ENCODE peak calls at places on chromosomes 11 and 22, in eight cellular contexts. One of them, this sample, is unnamed.

GRCh38 chr11:100080401-100080800 is 606.7 kb upstream of the ARHGAP42 start:
- DNase-seq in AG04450: no peak
- DNase-seq in GM12864: no peak
- DNase-seq in tibial nerve: no peak
- DNase-seq in transverse colon: no peak
- DNase-seq in mammary epithelial cell: no peak
- DNase-seq in fibroblast of lung: no peak
- DNase-seq in sigmoid colon: no peak
- DNase-seq in this sample: no peak

GRCh38 chr22:23675502-23676415 is 15.1 kb upstream of the RGL4 start:
- DNase-seq in transverse colon: peak; percentile 60
- DNase-seq in tibial nerve: no peak
- DNase-seq in GM12864: no peak
- DNase-seq in AG04450: no peak
- DNase-seq in fibroblast of lung: no peak
- DNase-seq in sigmoid colon: peak; percentile 65
- DNase-seq in mammary epithelial cell: no peak
- DNase-seq in this sample: peak; percentile 26

GRCh38 chr22:48678171-48679135 is 1149.2 kb downstream of the BRD1 start:
- DNase-seq in transverse colon: no peak
- DNase-seq in sigmoid colon: no peak
- DNase-seq in tibial nerve: no peak
- DNase-seq in GM12864: no peak
- DNase-seq in mammary epithelial cell: no peak
- DNase-seq in AG04450: no peak
- DNase-seq in fibroblast of lung: no peak
- DNase-seq in this sample: no peak

GRCh38 chr11:40290031-40290650 is 1169.3 kb downstream of the LRRC4C start:
- DNase-seq in mammary epithelial cell: no peak
- DNase-seq in tibial nerve: no peak
- DNase-seq in sigmoid colon: no peak
- DNase-seq in GM12864: no peak
- DNase-seq in transverse colon: no peak
- DNase-seq in fibroblast of lung: peak; percentile 63
- DNase-seq in AG04450: no peak
- DNase-seq in this sample: no peak

GRCh38 chr11:57391546-57391945 is 1.1 kb upstream of the PRG2 start:
- DNase-seq in AG04450: no peak
- DNase-seq in transverse colon: no peak
- DNase-seq in mammary epithelial cell: no peak
- DNase-seq in tibial nerve: no peak
- DNase-seq in GM12864: no peak
- DNase-seq in sigmoid colon: no peak
- DNase-seq in fibroblast of lung: no peak
- DNase-seq in this sample: no peak

GRCh38 chr11:87038235-87038960 is 664 bp downstream of the TMEM135 start:
- DNase-seq in transverse colon: no peak
- DNase-seq in tibial nerve: no peak
- DNase-seq in AG04450: no peak
- DNase-seq in GM12864: no peak
- DNase-seq in mammary epithelial cell: no peak
- DNase-seq in fibroblast of lung: peak; percentile 15
- DNase-seq in sigmoid colon: no peak
- DNase-seq in this sample: no peak

GRCh38 chr11:71158936-71159335 is 93.4 kb downstream of the SHANK2 start:
- DNase-seq in sigmoid colon: peak; percentile 10
- DNase-seq in AG04450: no peak
- DNase-seq in mammary epithelial cell: no peak
- DNase-seq in GM12864: no peak
- DNase-seq in transverse colon: no peak
- DNase-seq in tibial nerve: no peak
- DNase-seq in fibroblast of lung: no peak
- DNase-seq in this sample: no peak

GRCh38 chr22:26669060-26669481 is 11.7 kb downstream of the MIAT start:
- DNase-seq in transverse colon: peak; percentile 24
- DNase-seq in tibial nerve: no peak
- DNase-seq in mammary epithelial cell: peak; percentile 32
- DNase-seq in fibroblast of lung: peak; percentile 49
- DNase-seq in GM12864: no peak
- DNase-seq in sigmoid colon: no peak
- DNase-seq in AG04450: no peak
- DNase-seq in this sample: no peak

DNA sequence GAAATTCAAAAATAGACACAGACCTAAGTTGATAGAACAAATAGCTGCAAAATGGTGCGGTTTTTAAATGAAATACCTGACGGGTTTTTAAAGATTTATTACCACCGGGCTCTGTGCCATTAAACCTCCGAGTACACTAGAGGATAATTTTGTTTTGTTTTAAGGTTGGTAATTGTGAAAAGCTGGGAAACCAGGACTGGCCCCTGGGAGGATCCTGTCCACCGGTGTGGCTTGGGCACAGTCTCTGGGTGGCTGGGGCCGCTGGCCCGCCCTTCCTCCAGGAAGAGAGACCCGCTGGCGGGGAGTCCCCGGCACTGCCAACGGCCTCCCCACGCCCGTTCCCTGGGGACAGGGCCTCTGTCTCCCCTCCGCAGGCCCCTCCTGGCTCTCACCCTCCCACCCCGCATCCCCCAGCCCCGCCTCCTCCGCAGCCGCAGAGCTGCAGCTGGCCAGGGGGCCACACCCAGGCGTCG is 13.8 kb downstream of the KCNJ5 start:
- DNase-seq in AG04450: no peak
- DNase-seq in sigmoid colon: no peak
- DNase-seq in tibial nerve: no peak
- DNase-seq in GM12864: no peak
- DNase-seq in transverse colon: peak; percentile 55
- DNase-seq in fibroblast of lung: peak; percentile 55
- DNase-seq in mammary epithelial cell: peak; percentile 30
- DNase-seq in this sample: no peak
- H3K4me3 ChIP-seq in AG04450: peak overlapping the region; percentile 60
- H3K4me3 ChIP-seq in sigmoid colon: peak overlapping the region; percentile 51
- H3K4me3 ChIP-seq in tibial nerve: peak overlapping the region; percentile 32
- H3K4me3 ChIP-seq in GM12864: no peak overlapping the region
- H3K4me3 ChIP-seq in transverse colon: peak overlapping the region; percentile 48
- H3K4me3 ChIP-seq in fibroblast of lung: peak overlapping the region; percentile 64
- H3K4me3 ChIP-seq in mammary epithelial cell: peak overlapping the region; percentile 60
- H3K4me3 ChIP-seq in this sample: peak overlapping the region; percentile 59

GRCh38 chr11:73288197-73288872 is 16.2 kb downstream of the P2RY6 start:
- DNase-seq in tibial nerve: no peak
- DNase-seq in transverse colon: no peak
- DNase-seq in GM12864: no peak
- DNase-seq in sigmoid colon: no peak
- DNase-seq in mammary epithelial cell: no peak
- DNase-seq in AG04450: no peak
- DNase-seq in fibroblast of lung: no peak
- DNase-seq in this sample: no peak

GRCh38 chr11:73287400-73288101 is 15.4 kb downstream of the P2RY6 start:
- DNase-seq in AG04450: no peak
- DNase-seq in sigmoid colon: no peak
- DNase-seq in GM12864: no peak
- DNase-seq in tibial nerve: no peak
- DNase-seq in transverse colon: no peak
- DNase-seq in fibroblast of lung: no peak
- DNase-seq in mammary epithelial cell: no peak
- DNase-seq in this sample: no peak

GRCh38 chr11:73284106-73284505 is 12.0 kb downstream of the P2RY6 start:
- DNase-seq in sigmoid colon: peak; percentile 34
- DNase-seq in AG04450: no peak
- DNase-seq in fibroblast of lung: no peak
- DNase-seq in transverse colon: no peak
- DNase-seq in tibial nerve: no peak
- DNase-seq in GM12864: no peak
- DNase-seq in mammary epithelial cell: no peak
- DNase-seq in this sample: no peak

GRCh38 chr11:73285721-73286120 is 13.6 kb downstream of the P2RY6 start:
- DNase-seq in mammary epithelial cell: no peak
- DNase-seq in transverse colon: no peak
- DNase-seq in GM12864: no peak
- DNase-seq in tibial nerve: no peak
- DNase-seq in fibroblast of lung: no peak
- DNase-seq in sigmoid colon: no peak
- DNase-seq in AG04450: no peak
- DNase-seq in this sample: no peak

DNA sequence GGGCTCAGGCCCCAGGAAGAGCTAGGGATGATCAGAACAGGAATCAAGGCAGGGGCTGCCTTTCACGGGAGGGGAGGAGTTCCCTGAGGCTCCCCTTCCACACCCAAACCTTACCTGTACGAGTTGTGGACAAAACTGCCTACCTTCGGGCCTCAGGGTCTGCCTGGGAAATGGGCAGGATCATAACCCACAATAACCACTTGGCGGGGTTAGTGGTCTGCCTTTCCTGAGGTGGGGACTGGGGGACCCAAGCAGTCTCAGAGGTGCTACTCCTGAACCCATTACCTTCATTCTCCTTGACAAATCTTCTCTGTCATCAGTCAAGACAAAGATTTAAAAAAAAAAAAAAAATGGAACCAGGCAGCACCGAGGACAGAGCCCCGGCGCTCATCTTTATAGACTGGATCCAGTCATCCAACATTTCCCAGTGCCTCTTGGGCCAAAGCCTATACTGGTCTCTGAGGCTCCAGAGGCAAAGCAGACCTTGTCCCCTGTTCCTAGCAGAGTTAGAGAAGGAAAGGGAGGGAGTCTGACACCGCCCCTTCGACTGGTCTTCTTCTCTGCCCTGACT is 14.2 kb downstream of the P2RY6 start:
- DNase-seq in tibial nerve: no peak
- DNase-seq in GM12864: no peak
- DNase-seq in transverse colon: no peak
- DNase-seq in fibroblast of lung: no peak
- DNase-seq in sigmoid colon: no peak
- DNase-seq in AG04450: no peak
- DNase-seq in mammary epithelial cell: no peak
- DNase-seq in this sample: no peak
- TF ChIP-seq CTCF in tibial nerve: no peak
- TF ChIP-seq CTCF in GM12864: no peak
- TF ChIP-seq CTCF in transverse colon: no peak
- TF ChIP-seq CTCF in fibroblast of lung: peak; percentile 4
- TF ChIP-seq CTCF in sigmoid colon: no peak
- TF ChIP-seq CTCF in AG04450: no peak
- TF ChIP-seq CTCF in mammary epithelial cell: no peak
- TF ChIP-seq CTCF in this sample: no peak

GRCh38 chr22:17258015-17258827 is 39.0 kb upstream of the ADA2 start:
- DNase-seq in GM12864: peak; percentile 97
- DNase-seq in fibroblast of lung: peak; percentile 37
- DNase-seq in tibial nerve: no peak
- DNase-seq in AG04450: no peak
- DNase-seq in sigmoid colon: peak; percentile 83
- DNase-seq in mammary epithelial cell: peak; percentile 65
- DNase-seq in transverse colon: peak; percentile 84
- DNase-seq in this sample: no peak
- H3K4me3 ChIP-seq in GM12864: no peak overlapping the region
- H3K4me3 ChIP-seq in fibroblast of lung: no peak overlapping the region
- H3K4me3 ChIP-seq in tibial nerve: no peak overlapping the region
- H3K4me3 ChIP-seq in AG04450: no peak overlapping the region
- H3K4me3 ChIP-seq in sigmoid colon: no peak overlapping the region
- H3K4me3 ChIP-seq in mammary epithelial cell: no peak overlapping the region
- H3K4me3 ChIP-seq in transverse colon: no peak overlapping the region
- H3K4me3 ChIP-seq in this sample: peak overlapping the region; percentile 6

GRCh38 chr11:9200471-9200870 is 64.7 kb downstream of the DENND5A start:
- DNase-seq in sigmoid colon: no peak
- DNase-seq in fibroblast of lung: no peak
- DNase-seq in tibial nerve: no peak
- DNase-seq in mammary epithelial cell: no peak
- DNase-seq in transverse colon: no peak
- DNase-seq in GM12864: no peak
- DNase-seq in AG04450: no peak
- DNase-seq in this sample: no peak

GRCh38 chr11:9201372-9202162 is 63.6 kb downstream of the DENND5A start:
- DNase-seq in fibroblast of lung: no peak
- DNase-seq in transverse colon: no peak
- DNase-seq in GM12864: no peak
- DNase-seq in mammary epithelial cell: no peak
- DNase-seq in tibial nerve: no peak
- DNase-seq in AG04450: no peak
- DNase-seq in sigmoid colon: no peak
- DNase-seq in this sample: no peak

GRCh38 chr11:9206496-9206895 is 58.7 kb downstream of the DENND5A start:
- DNase-seq in AG04450: peak; percentile 37
- DNase-seq in sigmoid colon: no peak
- DNase-seq in mammary epithelial cell: no peak
- DNase-seq in fibroblast of lung: peak; percentile 28
- DNase-seq in transverse colon: no peak
- DNase-seq in tibial nerve: no peak
- DNase-seq in GM12864: no peak
- DNase-seq in this sample: no peak

GRCh38 chr11:9205596-9205995 is 59.6 kb downstream of the DENND5A start:
- DNase-seq in tibial nerve: no peak
- DNase-seq in mammary epithelial cell: no peak
- DNase-seq in transverse colon: no peak
- DNase-seq in GM12864: no peak
- DNase-seq in fibroblast of lung: no peak
- DNase-seq in sigmoid colon: no peak
- DNase-seq in AG04450: no peak
- DNase-seq in this sample: no peak

DNA sequence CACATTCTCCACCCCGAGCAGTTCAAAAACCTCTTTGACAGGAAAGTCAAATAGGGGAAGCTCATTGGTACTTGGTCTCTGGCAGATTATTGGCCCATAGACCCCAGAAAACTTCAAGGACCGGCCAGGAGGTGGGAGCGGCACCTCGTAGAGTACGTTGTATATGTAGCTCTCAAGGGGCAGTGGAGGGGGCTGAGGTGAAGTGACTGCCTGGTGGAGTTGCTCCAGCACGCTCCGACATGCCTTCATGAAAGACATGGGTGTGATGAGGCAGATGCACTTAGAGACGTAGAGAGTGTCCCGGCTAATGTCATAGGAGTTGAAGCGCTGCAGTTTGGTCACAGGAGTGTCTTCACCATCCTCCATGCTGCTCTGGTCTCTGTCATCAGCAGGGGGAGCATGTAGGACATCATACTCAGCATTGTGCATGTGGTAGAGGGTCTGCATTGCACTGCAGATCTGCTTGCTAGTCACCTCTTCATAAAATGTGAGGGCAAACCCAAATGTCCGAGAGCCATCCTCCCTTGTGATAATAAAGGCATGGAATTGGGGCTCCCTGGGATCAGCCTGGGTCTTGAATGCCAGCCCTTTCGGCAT is 61.3 kb downstream of the DENND5A start:
- DNase-seq in GM12864: no peak
- DNase-seq in AG04450: no peak
- DNase-seq in sigmoid colon: no peak
- DNase-seq in tibial nerve: no peak
- DNase-seq in fibroblast of lung: no peak
- DNase-seq in transverse colon: no peak
- DNase-seq in mammary epithelial cell: no peak
- DNase-seq in this sample: no peak
- TF ChIP-seq CTCF in GM12864: peak; percentile 31
- TF ChIP-seq CTCF in AG04450: peak; percentile 13
- TF ChIP-seq CTCF in sigmoid colon: no peak
- TF ChIP-seq CTCF in tibial nerve: no peak
- TF ChIP-seq CTCF in fibroblast of lung: peak; percentile 5
- TF ChIP-seq CTCF in transverse colon: no peak
- TF ChIP-seq CTCF in mammary epithelial cell: no peak
- TF ChIP-seq CTCF in this sample: peak; percentile 17

GRCh38 chr11:67023957-67024353 is 1.0 kb downstream of the SYT12 start:
- DNase-seq in AG04450: no peak
- DNase-seq in transverse colon: no peak
- DNase-seq in GM12864: no peak
- DNase-seq in tibial nerve: no peak
- DNase-seq in sigmoid colon: no peak
- DNase-seq in fibroblast of lung: no peak
- DNase-seq in mammary epithelial cell: no peak
- DNase-seq in this sample: no peak
- H3K4me3 ChIP-seq in AG04450: peak overlapping the region; percentile 52
- H3K4me3 ChIP-seq in transverse colon: no peak overlapping the region
- H3K4me3 ChIP-seq in GM12864: no peak overlapping the region
- H3K4me3 ChIP-seq in tibial nerve: no peak overlapping the region
- H3K4me3 ChIP-seq in sigmoid colon: no peak overlapping the region
- H3K4me3 ChIP-seq in fibroblast of lung: no peak overlapping the region
- H3K4me3 ChIP-seq in mammary epithelial cell: peak overlapping the region; percentile 36
- H3K4me3 ChIP-seq in this sample: peak overlapping the region; percentile 56

This sample was measured in epithelial cell of proximal tubule.